ENCODE peak calls at places on chromosomes 7 and 10, in six cellular contexts. O is psoas muscle; Y is cerebellum; B is body of pancreas; M is transverse colon; D is activated CD4-positive, alpha-beta T cell treated with anti-CD3 and anti-CD28 coated beads for 24 hours. V is an unnamed sample.

GRCh38 chr10:131271195-131271880 is 40.2 kb downstream of the TCERG1L start:
- DNase-seq in Y (peak), D (no peak), B (no peak), O (no peak), M (no peak), V (no peak)

GRCh38 chr7:128164955-128165670 is 76.0 kb upstream of the LEP start:
- DNase-seq in Y (no peak), D (no peak), M (no peak), O (no peak), B (no peak), V (no peak)

GRCh38 chr7:135879238-135879637 is 97.9 kb downstream of the MTPN start:
- DNase-seq in M (no peak), O (no peak), B (no peak), Y (no peak), D (no peak), V (no peak)

GRCh38 chr10:34526758-34527730 is 288.1 kb downstream of the PARD3 start:
- DNase-seq in Y (no peak), D (no peak), B (no peak), M (no peak), O (no peak), V (peak)

GRCh38 chr7:5549096-5549896 is 125.7 kb upstream of the TNRC18 start:
- DNase-seq in O (peak), D (no peak), B (no peak), M (peak), Y (no peak), V (peak)

GRCh38 chr10:66925896-66926719 is at the start of gene LRRTM3:
- DNase-seq in O (no peak), D (no peak), B (peak), Y (peak), M (peak), V (peak)

GRCh38 chr7:18770154-18770807 is 274.7 kb downstream of the HDAC9 start:
- DNase-seq in Y (no peak), B (no peak), D (no peak), M (no peak), O (no peak), V (no peak)

GRCh38 chr7:113083834-113084498 is 2.7 kb downstream of the GPR85 start:
- DNase-seq in B (no peak), O (no peak), M (no peak), D (no peak), Y (peak), V (no peak)

GRCh38 chr10:119031496-119032059 is 2.1 kb downstream of the NANOS1 start:
- DNase-seq in D (no peak), Y (no peak), M (no peak), B (no peak), O (no peak), V (no peak)

GRCh38 chr7:64871761-64872160 is 31.3 kb upstream of the ZNF273 start:
- DNase-seq in O (no peak), Y (no peak), B (no peak), M (no peak), D (no peak), V (no peak)

GRCh38 chr10:67664936-67665335 is 31.1 kb downstream of the CTNNA3 start:
- DNase-seq in D (no peak), B (no peak), Y (no peak), O (no peak), M (no peak), V (no peak)

GRCh38 chr7:26789481-26790175 is 74.8 kb downstream of the SKAP2 start:
- DNase-seq in M (no peak), B (no peak), D (no peak), O (no peak), Y (peak), V (no peak)

GRCh38 chr7:3482147-3482921 is 181.3 kb downstream of the SDK1 start:
- DNase-seq in O (no peak), M (peak), B (peak), Y (no peak), D (no peak), V (peak)

GRCh38 chr10:101562231-101562630 is 25.8 kb downstream of the POLL start:
- DNase-seq in D (no peak), O (no peak), B (no peak), M (no peak), Y (no peak), V (no peak)

GRCh38 chr7:46549347-46549746 is 628.3 kb upstream of the IGFBP3 start:
- DNase-seq in Y (no peak), D (no peak), O (no peak), B (no peak), M (no peak), V (no peak)

GRCh38 chr10:126459878-126460481 is 71.7 kb upstream of the ADAM12 start:
- DNase-seq in Y (no peak), O (no peak), D (no peak), B (no peak), M (no peak), V (peak)

GRCh38 chr7:25858200-25858561 is 293.8 kb upstream of the NFE2L3 start:
- DNase-seq in Y (no peak), M (no peak), D (no peak), O (no peak), B (no peak), V (no peak)

GRCh38 chr7:5360451-5360850 is 63.2 kb downstream of the TNRC18 start:
- DNase-seq in B (no peak), Y (no peak), D (no peak), M (peak), O (no peak), V (no peak)